ENCODE peak calls at places on chromosomes 16 and 17, in four cellular contexts. D is A549, N is PC-9, K is AG09309. E is an unnamed sample.

GRCh38 chr17:2025220-2025621 is at the start of gene RTN4RL1:
- DNase-seq in D (peak), N (peak), K (no peak), E (peak)

GRCh38 chr17:28937044-28937729 is 14.1 kb downstream of the PHF12 start:
- DNase-seq in K (no peak), N (no peak), D (no peak), E (peak)

GRCh38 chr16:12425134-12425941 is 378.3 kb downstream of the CPPED1 start:
- DNase-seq in K (no peak), N (no peak), D (peak), E (no peak)

GRCh38 chr16:23026777-23027362 is 122.4 kb downstream of the USP31 start:
- DNase-seq in N (peak), K (no peak), D (no peak), E (peak)

GRCh38 chr17:66551839-66552238 is 249.4 kb downstream of the PRKCA start:
- DNase-seq in K (no peak), D (no peak), N (no peak), E (no peak)

GRCh38 chr17:80169784-80170500 is at the start of gene CARD14:
- DNase-seq in D (no peak), N (peak), K (no peak), E (no peak)

GRCh38 chr16:17803625-17804410 is 333.1 kb upstream of the XYLT1 start:
- DNase-seq in N (no peak), D (no peak), K (peak), E (peak)

GRCh38 chr17:9036336-9036735 is 15.0 kb downstream of the NTN1 start:
- DNase-seq in K (no peak), N (peak), D (no peak), E (no peak)

GRCh38 chr17:79360196-79360595 is 250.7 kb downstream of the RBFOX3 start:
- DNase-seq in N (no peak), K (no peak), D (no peak), E (no peak)

GRCh38 chr16:12498077-12498476 is 305.6 kb downstream of the CPPED1 start:
- DNase-seq in N (no peak), D (no peak), K (no peak), E (no peak)

DNA sequence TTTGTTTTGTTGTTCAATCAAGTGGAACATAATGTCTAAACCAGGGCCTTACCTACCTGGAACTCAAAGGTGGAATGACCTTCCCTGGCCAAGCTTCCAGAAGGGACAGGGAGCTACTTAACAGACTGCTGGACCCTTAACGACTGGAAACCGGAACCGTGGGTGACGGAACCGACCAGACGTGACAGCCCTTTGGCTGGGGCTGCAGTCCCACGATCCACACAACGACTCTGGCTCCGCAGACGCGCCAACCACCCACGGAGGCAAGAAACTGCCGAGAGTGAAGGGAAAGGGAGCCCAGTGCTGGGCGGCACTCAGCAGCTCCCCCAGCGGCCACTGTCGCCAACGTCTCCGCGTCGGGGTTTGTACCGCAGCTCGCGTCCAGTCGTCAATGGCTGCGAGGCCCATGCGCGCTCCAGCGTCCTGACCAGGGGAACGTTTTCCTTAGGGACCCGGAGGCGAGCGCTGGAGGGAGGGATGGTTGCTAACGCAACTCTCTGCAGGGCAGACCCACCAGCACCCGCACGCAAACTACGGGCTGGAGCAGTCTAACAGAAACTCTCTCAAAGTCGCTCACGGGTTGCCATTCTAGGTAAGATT is 5.5 kb upstream of the KIF22 start:
- DNase-seq in N (no peak), K (no peak), D (no peak), E (peak)
- H3K4me3 ChIP-seq in N (no peak), K (no peak), D (no peak), E (peak)

GRCh38 chr17:19867094-19867653 is 562 bp downstream of the ULK2 start:
- DNase-seq in N (peak), K (peak), D (peak), E (peak)
- TF ChIP-seq CTCF in N (no peak), K (peak), D (peak), E (peak)

DNA sequence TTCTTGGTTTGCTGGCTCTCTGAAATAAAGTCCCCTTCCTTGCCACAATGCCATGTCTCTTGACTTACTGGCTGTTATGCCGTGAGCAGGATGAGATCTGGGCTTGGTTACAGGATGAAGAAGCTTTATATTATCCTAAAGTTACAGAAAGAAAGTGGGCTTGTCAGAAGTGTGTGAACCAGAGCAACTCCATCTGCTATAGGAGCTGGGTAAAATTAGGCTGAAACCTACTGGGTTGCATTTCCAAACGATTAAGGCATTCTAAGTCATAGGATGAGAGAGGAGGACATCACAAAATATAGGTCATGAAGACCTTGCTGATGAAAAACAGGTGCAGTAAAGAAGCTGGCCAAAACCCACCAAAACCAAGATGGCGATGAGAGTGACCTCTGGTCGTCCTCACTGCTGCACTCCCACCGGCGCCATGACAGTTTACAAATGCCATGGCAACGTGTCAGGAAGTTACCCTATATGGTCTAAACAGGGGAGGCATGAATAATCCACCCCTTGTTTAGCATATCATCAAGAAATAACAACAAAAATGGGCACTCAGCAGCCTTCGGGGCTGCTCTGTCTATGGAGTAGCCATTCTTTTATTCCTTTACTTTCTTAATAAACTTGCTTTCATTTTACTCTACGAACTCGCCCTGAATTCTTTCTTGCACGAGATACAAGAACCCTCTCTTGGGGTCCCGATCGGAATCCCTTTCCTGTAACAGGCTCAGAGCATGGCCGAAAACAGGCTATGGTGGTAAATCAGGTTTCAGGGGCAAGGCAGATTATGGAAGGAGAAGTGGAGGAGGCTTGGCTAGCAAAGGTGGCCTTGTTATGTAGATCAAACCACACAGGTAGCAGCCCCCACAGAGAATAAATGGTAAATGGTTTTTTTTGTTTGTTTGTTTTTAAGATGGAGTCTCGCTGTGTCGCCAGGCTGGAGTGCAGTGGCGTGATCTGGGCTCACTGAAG is 81.3 kb upstream of the C16orf82 start:
- DNase-seq in N (no peak), K (no peak), D (no peak), E (no peak)
- H3K4me3 ChIP-seq in N (no peak), K (no peak), D (no peak), E (no peak)

GRCh38 chr17:68600881-68601564 is at the start of gene FAM20A:
- DNase-seq in D (peak), K (no peak), N (no peak), E (peak)
- TF ChIP-seq CTCF in D (no peak), K (no peak), N (no peak), E (no peak)

E was measured in AG10803.